ENCODE peak calls at places on chromosomes 3 and 15, in four cellular contexts. Z is CD8-positive, alpha-beta T cell; M is neural crest cell; G is NCI-H1105 treated with DMSO at 0.1 percent for 48 hours. F is an unnamed sample.

GRCh38 chr15:95857124-95857757 is 473.3 kb upstream of the NR2F2 start:
- DNase-seq in Z (no peak), M (no peak), G (no peak), F (no peak)

GRCh38 chr3:195258449-195259145 is 12.4 kb downstream of the XXYLT1 start:
- DNase-seq in Z (peak), G (no peak), M (no peak), F (no peak)

GRCh38 chr15:93321881-93322282 is 232.9 kb upstream of the RGMA start:
- DNase-seq in Z (no peak), M (no peak), G (no peak), F (no peak)

GRCh38 chr15:68580026-68580882 is 1.5 kb downstream of the CORO2B start:
- DNase-seq in M (no peak), G (no peak), Z (no peak), F (no peak)

GRCh38 chr15:86135030-86135429 is 55.4 kb downstream of the AGBL1 start:
- DNase-seq in G (no peak), M (no peak), Z (no peak), F (no peak)

GRCh38 chr3:89340431-89340830 is 233.0 kb downstream of the EPHA3 start:
- DNase-seq in G (no peak), M (no peak), Z (no peak), F (no peak)

GRCh38 chr3:175383813-175384212 is 524.7 kb downstream of the NAALADL2 start:
- DNase-seq in G (no peak), M (no peak), Z (no peak), F (no peak)

GRCh38 chr3:124401841-124402240 is 328.4 kb upstream of the UMPS start:
- DNase-seq in Z (no peak), M (no peak), G (no peak), F (no peak)

GRCh38 chr3:134378384-134378783 is 4.1 kb upstream of the AMOTL2 start:
- DNase-seq in G (peak), M (no peak), Z (peak), F (peak)

GRCh38 chr3:100540791-100541334 is 48.4 kb downstream of the TMEM45A start:
- DNase-seq in M (no peak), G (no peak), Z (no peak), F (no peak)

GRCh38 chr3:113277414-113277813 is 66.1 kb downstream of the BOC start:
- DNase-seq in Z (no peak), G (no peak), M (no peak), F (no peak)

GRCh38 chr15:63504979-63505841 is 817 bp downstream of the USP3 start:
- DNase-seq in M (peak), Z (peak), G (peak), F (peak)

GRCh38 chr3:186374370-186374769 is 12.3 kb upstream of the DGKG start:
- DNase-seq in M (no peak), G (no peak), Z (no peak), F (no peak)

GRCh38 chr3:52453496-52454234 is at the start of gene TNNC1:
- DNase-seq in G (no peak), Z (no peak), M (no peak), F (no peak)

GRCh38 chr3:135229018-135229495 is 434.0 kb downstream of the EPHB1 start:
- DNase-seq in M (no peak), G (peak), Z (no peak), F (no peak)

GRCh38 chr3:57464801-57465200 is 79.3 kb downstream of the DNAH12 start:
- DNase-seq in G (no peak), Z (no peak), M (no peak), F (no peak)

GRCh38 chr3:102224171-102224570 is 210.6 kb upstream of the ZPLD1 start:
- DNase-seq in G (no peak), M (no peak), Z (no peak), F (no peak)

GRCh38 chr15:94653071-94653470 is 421.7 kb downstream of the MCTP2 start:
- DNase-seq in M (no peak), G (no peak), Z (no peak), F (no peak)

GRCh38 chr15:84829428-84829827 is 12.3 kb downstream of the ALPK3 start:
- DNase-seq in Z (no peak), G (no peak), M (no peak), F (no peak)

GRCh38 chr15:32878849-32879795 is 161.3 kb downstream of the GREM1 start:
- DNase-seq in G (no peak), M (no peak), Z (no peak), F (no peak)

GRCh38 chr3:71066849-71067261 is 516.7 kb downstream of the FOXP1 start:
- DNase-seq in G (no peak), Z (no peak), M (no peak), F (no peak)

GRCh38 chr15:89330119-89330518 is 4.5 kb downstream of the POLG start:
- DNase-seq in M (no peak), G (no peak), Z (no peak), F (no peak)

GRCh38 chr3:151437047-151437446 is 23.8 kb downstream of the IGSF10 start:
- DNase-seq in G (no peak), M (no peak), Z (no peak), F (no peak)

GRCh38 chr15:29107971-29108645 is 161.5 kb downstream of the NSMCE3 start:
- DNase-seq in G (no peak), Z (no peak), M (no peak), F (no peak)

GRCh38 chr15:29570121-29570930 is 251.9 kb downstream of the TJP1 start:
- DNase-seq in G (no peak), M (peak), Z (no peak), F (no peak)

GRCh38 chr3:160860346-160860745 is 104.3 kb downstream of the PPM1L start:
- DNase-seq in M (no peak), G (no peak), Z (no peak), F (no peak)

GRCh38 chr3:181518222-181518621 is 193.5 kb upstream of the SOX2 start:
- DNase-seq in Z (no peak), M (no peak), G (no peak), F (no peak)

GRCh38 chr15:84112025-84112424 is 123.5 kb upstream of the GOLGA6L4 start:
- DNase-seq in G (no peak), M (no peak), Z (no peak), F (no peak)

GRCh38 chr3:153289334-153289808 is 127.3 kb downstream of the RAP2B start:
- DNase-seq in Z (no peak), G (no peak), M (no peak), F (no peak)

GRCh38 chr3:114827495-114827894 is 319.6 kb downstream of the ZBTB20 start:
- DNase-seq in M (peak), G (peak), Z (no peak), F (no peak)

GRCh38 chr15:65346856-65347598 is 30.8 kb downstream of the IGDCC3 start:
- DNase-seq in Z (no peak), G (no peak), M (no peak), F (no peak)

GRCh38 chr3:126446301-126446700 is 29.4 kb downstream of the ZXDC start:
- DNase-seq in G (no peak), Z (peak), M (no peak), F (no peak)

GRCh38 chr3:195010551-195011100 is 260.3 kb downstream of the XXYLT1 start:
- DNase-seq in Z (no peak), G (no peak), M (no peak), F (no peak)

GRCh38 chr15:82952156-82953081 is at the start of gene HOMER2:
- DNase-seq in G (peak), M (peak), Z (no peak), F (no peak)

GRCh38 chr15:70158309-70158995 is 60.7 kb upstream of the TLE3 start:
- DNase-seq in G (no peak), M (no peak), Z (no peak), F (no peak)

GRCh38 chr3:101675709-101676218 is 1.2 kb downstream of the ZBTB11 start:
- DNase-seq in Z (no peak), G (no peak), M (no peak), F (no peak)

GRCh38 chr3:59731909-59732308 is 682.1 kb upstream of the CFAP20DC start:
- DNase-seq in G (no peak), Z (no peak), M (no peak), F (no peak)

GRCh38 chr15:29820802-29821160 is 1.5 kb downstream of the TJP1 start:
- DNase-seq in Z (no peak), G (no peak), M (no peak), F (no peak)

GRCh38 chr3:45140392-45140791 is 5.8 kb downstream of the CDCP1 start:
- DNase-seq in M (no peak), Z (no peak), G (no peak), F (no peak)